ENCODE peak calls at places on chromosomes 1 and 21, in seven cellular contexts. O is thyroid gland, T is endothelial cell of umbilical vein, R is right lobe of liver, V is transverse colon, C is uterus, A is body of pancreas. Q is an unnamed sample.

GRCh38 chr21:31282095-31282709 is 61.9 kb downstream of the TIAM1 start:
- DNase-seq in V (peak; percentile 8), R (no peak), O (peak; percentile 37), C (no peak), A (no peak), T (no peak), Q (peak; percentile 76)

GRCh38 chr1:198771562-198772153 is 132.8 kb downstream of the PTPRC start:
- DNase-seq in C (no peak), O (no peak), V (no peak), A (no peak), R (no peak), T (peak; percentile 82), Q (peak; percentile 13)

GRCh38 chr1:25616080-25616931 is at the start of gene MAN1C1:
- DNase-seq in C (peak; percentile 87), O (peak; percentile 93), V (peak; percentile 87), R (peak; percentile 93), A (peak; percentile 81), T (peak; percentile 80), Q (peak; percentile 89)

GRCh38 chr21:34022557-34023335 is 50.6 kb upstream of the MRPS6 start:
- DNase-seq in T (no peak), R (no peak), A (no peak), V (no peak), O (no peak), C (no peak), Q (no peak)

GRCh38 chr1:22210176-22210575 is 67.3 kb upstream of the WNT4 start:
- DNase-seq in O (no peak), V (no peak), R (no peak), A (no peak), C (no peak), T (no peak), Q (no peak)

GRCh38 chr1:116152577-116152943 is 41.4 kb downstream of the MAB21L3 start:
- DNase-seq in O (no peak), C (no peak), A (no peak), V (no peak), R (no peak), T (no peak), Q (no peak)

GRCh38 chr1:174942547-174943255 is 57.0 kb upstream of the CACYBP start:
- DNase-seq in V (no peak), A (no peak), C (no peak), O (no peak), T (no peak), R (peak; percentile 80), Q (no peak)

GRCh38 chr1:97077221-97077620 is 355.6 kb downstream of the PTBP2 start:
- DNase-seq in V (no peak), A (no peak), O (no peak), C (no peak), T (no peak), R (no peak), Q (no peak)

GRCh38 chr1:62508187-62508758 is 71.4 kb downstream of the USP1 start:
- DNase-seq in R (no peak), T (peak; percentile 56), O (no peak), V (no peak), C (no peak), A (no peak), Q (peak; percentile 76)

GRCh38 chr21:42731264-42732032 is 78.0 kb downstream of the PDE9A start:
- DNase-seq in T (no peak), V (peak; percentile 93), R (no peak), A (no peak), C (no peak), O (no peak), Q (no peak)

GRCh38 chr1:151799179-151800022 is 5.8 kb downstream of the LINGO4 start:
- DNase-seq in O (no peak), A (no peak), C (no peak), R (no peak), T (no peak), V (no peak), Q (no peak)

GRCh38 chr1:89762801-89763648 is 57.8 kb upstream of the LRRC8D start:
- DNase-seq in O (peak; percentile 79), A (peak; percentile 83), C (peak; percentile 84), T (peak; percentile 95), R (peak; percentile 82), V (peak; percentile 87), Q (peak; percentile 90)

GRCh38 chr1:81208441-81208840 is 592.3 kb upstream of the ADGRL2 start:
- DNase-seq in A (no peak), T (no peak), C (no peak), V (no peak), R (peak; percentile 45), O (no peak), Q (no peak)

GRCh38 chr1:8370046-8370881 is 52.4 kb downstream of the SLC45A1 start:
- DNase-seq in O (no peak), V (no peak), R (peak; percentile 29), T (no peak), C (no peak), A (no peak), Q (no peak)

GRCh38 chr1:75522389-75522788 is 88.5 kb downstream of the SLC44A5 start:
- DNase-seq in V (no peak), T (peak; percentile 93), C (no peak), O (no peak), R (no peak), A (no peak), Q (no peak)

GRCh38 chr1:232252719-232253118 is 377.2 kb downstream of the SIPA1L2 start:
- DNase-seq in A (no peak), O (no peak), C (no peak), R (no peak), T (no peak), V (no peak), Q (no peak)

GRCh38 chr1:33388989-33389771 is 41.7 kb downstream of the PHC2 start:
- DNase-seq in C (peak; percentile 42), R (no peak), O (no peak), T (no peak), V (no peak), A (no peak), Q (no peak)

GRCh38 chr1:109655624-109656519 is at the start of gene GSTM4:
- DNase-seq in A (peak; percentile 83), O (peak; percentile 95), C (peak; percentile 88), V (peak; percentile 93), R (peak; percentile 90), T (peak; percentile 69), Q (peak; percentile 76)

GRCh38 chr21:25428537-25428936 is 178.7 kb downstream of the MRPL39 start:
- DNase-seq in O (no peak), A (no peak), V (no peak), T (no peak), C (no peak), R (no peak), Q (no peak)

GRCh38 chr1:34784751-34785221 is 3.8 kb downstream of the GJB3 start:
- DNase-seq in V (no peak), O (no peak), A (no peak), C (no peak), R (no peak), T (no peak), Q (no peak)

GRCh38 chr1:158686430-158687009 is at the start of gene SPTA1:
- DNase-seq in V (no peak), A (no peak), C (no peak), T (no peak), O (no peak), R (no peak), Q (peak; percentile 97)

GRCh38 chr1:103191327-103191726 is 83.0 kb upstream of the COL11A1 start:
- DNase-seq in R (no peak), A (no peak), T (no peak), C (no peak), O (no peak), V (no peak), Q (no peak)

GRCh38 chr1:84433253-84434080 is 35.2 kb downstream of the DNASE2B start:
- DNase-seq in O (peak; percentile 70), T (peak; percentile 81), V (peak; percentile 69), R (peak; percentile 56), C (peak; percentile 27), A (peak; percentile 62), Q (peak; percentile 71)

GRCh38 chr1:14968251-14968812 is 185.2 kb upstream of the TMEM51 start:
- DNase-seq in T (peak; percentile 67), V (no peak), O (no peak), R (no peak), A (no peak), C (no peak), Q (no peak)

GRCh38 chr1:46198026-46198826 is at the start of gene POMGNT1:
- DNase-seq in A (peak; percentile 70), V (peak; percentile 78), T (peak; percentile 63), C (peak; percentile 76), R (peak; percentile 80), O (peak; percentile 70), Q (peak; percentile 86)

GRCh38 chr1:65939187-65939586 is 146.5 kb downstream of the PDE4B start:
- DNase-seq in R (no peak), C (no peak), O (no peak), A (no peak), T (no peak), V (no peak), Q (no peak)

GRCh38 chr1:47867447-47868347 is 129.5 kb downstream of the TRABD2B start:
- DNase-seq in C (no peak), T (no peak), O (no peak), R (no peak), A (no peak), V (no peak), Q (no peak)
- TF ChIP-seq POLR2A in C (no peak), T (no peak), O (no peak), R (no peak), A (no peak), V (no peak), Q (no peak)

GRCh38 chr21:38899277-38899947 is 93.7 kb downstream of the ETS2 start:
- DNase-seq in T (no peak), C (no peak), V (no peak), A (no peak), O (no peak), R (no peak), Q (no peak)

GRCh38 chr21:38898422-38899098 is 92.8 kb downstream of the ETS2 start:
- DNase-seq in V (no peak), A (no peak), C (no peak), R (no peak), T (peak; percentile 32), O (no peak), Q (no peak)

GRCh38 chr21:38900499-38900898 is 94.8 kb downstream of the ETS2 start:
- DNase-seq in T (no peak), O (no peak), V (no peak), A (no peak), C (no peak), R (no peak), Q (no peak)

GRCh38 chr21:38894899-38895298 is 89.2 kb downstream of the ETS2 start:
- DNase-seq in A (no peak), O (no peak), C (no peak), R (no peak), T (no peak), V (no peak), Q (no peak)

GRCh38 chr21:38897532-38898421 is 92.0 kb downstream of the ETS2 start:
- DNase-seq in T (no peak), R (no peak), C (no peak), A (no peak), V (no peak), O (no peak), Q (no peak)
- TF ChIP-seq POLR2A in T (no peak), R (no peak), C (no peak), A (no peak), V (no peak), O (no peak), Q (no peak)

GRCh38 chr1:212030936-212031528 is 4.3 kb downstream of the INTS7 start:
- DNase-seq in C (no peak), R (no peak), V (no peak), O (no peak), T (peak; percentile 79), A (no peak), Q (no peak)
- TF ChIP-seq POLR2A in C (no peak), R (no peak), V (no peak), O (no peak), T (no peak), A (no peak), Q (no peak)

GRCh38 chr1:156291226-156292061 is 4.0 kb downstream of the GLMP start:
- DNase-seq in V (peak; percentile 92), O (peak; percentile 92), R (peak; percentile 98), A (peak; percentile 85), C (peak; percentile 89), T (peak; percentile 89), Q (peak; percentile 86)
- TF ChIP-seq POLR2A in V (peak; percentile 54), O (no peak), R (peak; percentile 76), A (peak; percentile 68), C (peak; percentile 54), T (peak; percentile 11), Q (peak; percentile 58)

Q was measured in erythroblast.